ENCODE peak calls at places on chromosomes 4 and X, in four cellular contexts. O is suprapubic skin, W is GM12891, M is upper lobe of left lung. Q is an unnamed sample.

GRCh38 chr4:184361443-184361842 is 112.9 kb downstream of the IRF2 start:
- DNase-seq in O (no peak), W (no peak), M (no peak), Q (no peak)

GRCh38 chr4:38332699-38333098 is 331.3 kb upstream of the KLF3 start:
- DNase-seq in O (no peak), W (no peak), M (no peak), Q (no peak)

GRCh38 chr4:19309365-19309764 is 942.3 kb upstream of the SLIT2 start:
- DNase-seq in O (no peak), W (no peak), M (no peak), Q (no peak)

GRCh38 chr4:33850503-33850902 is 2393.8 kb downstream of the ARAP2 start:
- DNase-seq in O (no peak), W (no peak), M (no peak), Q (no peak)

GRCh38 chrX:77945910-77946309 is 23.5 kb downstream of the PGAM4 start:
- DNase-seq in O (no peak), W (no peak), M (no peak), Q (no peak)

GRCh38 chr4:148376151-148376550 is 66.1 kb downstream of the NR3C2 start:
- DNase-seq in O (no peak), W (no peak), M (peak), Q (no peak)

GRCh38 chr4:168516841-168517240 is 20.0 kb downstream of the PALLD start:
- DNase-seq in O (no peak), W (no peak), M (no peak), Q (no peak)

GRCh38 chr4:8928074-8928473 is 56.4 kb upstream of the HMX1 start:
- DNase-seq in O (no peak), W (no peak), M (no peak), Q (no peak)

GRCh38 chr4:76199664-76200211 is 13.9 kb downstream of the SCARB2 start:
- DNase-seq in O (no peak), W (no peak), M (no peak), Q (peak)

GRCh38 chrX:154002215-154002719 is 17.4 kb downstream of the IRAK1 start:
- DNase-seq in O (no peak), W (no peak), M (peak), Q (no peak)

GRCh38 chr4:26815686-26816085 is 45.0 kb upstream of the STIM2 start:
- DNase-seq in O (no peak), W (no peak), M (no peak), Q (no peak)

GRCh38 chr4:107210450-107211239 is 174.5 kb upstream of the DKK2 start:
- DNase-seq in O (no peak), W (no peak), M (no peak), Q (no peak)

GRCh38 chr4:93396274-93396673 is 432.3 kb upstream of the ATOH1 start:
- DNase-seq in O (no peak), W (no peak), M (no peak), Q (no peak)

GRCh38 chrX:21638311-21638710 is 19.8 kb downstream of the KLHL34 start:
- DNase-seq in O (no peak), W (no peak), M (no peak), Q (no peak)

GRCh38 chr4:27007507-27007906 is 146.9 kb downstream of the STIM2 start:
- DNase-seq in O (no peak), W (no peak), M (no peak), Q (no peak)

GRCh38 chrX:53882331-53882730 is 161.9 kb downstream of the PHF8 start:
- DNase-seq in O (no peak), W (no peak), M (no peak), Q (no peak)

GRCh38 chr4:8830056-8830455 is 41.6 kb downstream of the HMX1 start:
- DNase-seq in O (peak), W (no peak), M (peak), Q (no peak)

GRCh38 chrX:110168585-110168984 is 149.3 kb downstream of the AMMECR1 start:
- DNase-seq in O (no peak), W (no peak), M (no peak), Q (no peak)

GRCh38 chrX:54821310-54821709 is 13.8 kb downstream of the MAGED2 start:
- DNase-seq in O (no peak), W (no peak), M (no peak), Q (no peak)

GRCh38 chrX:8868070-8868795 is 67.0 kb upstream of the FAM9A start:
- DNase-seq in O (no peak), W (no peak), M (no peak), Q (no peak)

GRCh38 chr4:80619070-80619674 is 283.6 kb downstream of the CFAP299 start:
- DNase-seq in O (no peak), W (no peak), M (no peak), Q (no peak)

GRCh38 chr4:14149469-14150030 is 522.0 kb upstream of the BOD1L1 start:
- DNase-seq in O (no peak), W (no peak), M (no peak), Q (no peak)

GRCh38 chrX:48927125-48927524 is 8.3 kb upstream of the PIM2 start:
- DNase-seq in O (no peak), W (no peak), M (no peak), Q (no peak)

GRCh38 chr4:130636486-130636885 is 1540.5 kb downstream of the C4orf33 start:
- DNase-seq in O (no peak), W (no peak), M (no peak), Q (no peak)

GRCh38 chr4:2015008-2015407 is 6.2 kb upstream of the NELFA start:
- DNase-seq in O (no peak), W (no peak), M (no peak), Q (no peak)

GRCh38 chrX:20595928-20596550 is 329.3 kb upstream of the RPS6KA3 start:
- DNase-seq in O (no peak), W (no peak), M (no peak), Q (no peak)

GRCh38 chr4:92270908-92271307 is 32.9 kb upstream of the GRID2 start:
- DNase-seq in O (no peak), W (no peak), M (no peak), Q (no peak)

GRCh38 chrX:36963069-36963808 is 44.9 kb upstream of the FAM47C start:
- DNase-seq in O (no peak), W (no peak), M (no peak), Q (no peak)

GRCh38 chrX:147072747-147073146 is 258.2 kb upstream of the CXorf51A start:
- DNase-seq in O (no peak), W (no peak), M (no peak), Q (no peak)

GRCh38 chr4:123836919-123837605 is 440.5 kb downstream of the SPRY1 start:
- DNase-seq in O (no peak), W (no peak), M (no peak), Q (no peak)

GRCh38 chr4:44861756-44862155 is 135.4 kb upstream of the GNPDA2 start:
- DNase-seq in O (no peak), W (no peak), M (no peak), Q (no peak)

GRCh38 chr4:165234766-165235165 is 27.4 kb downstream of the KLHL2 start:
- DNase-seq in O (no peak), W (no peak), M (no peak), Q (no peak)

GRCh38 chr4:123417813-123418212 is 21.2 kb downstream of the SPRY1 start:
- DNase-seq in O (no peak), W (no peak), M (no peak), Q (no peak)

GRCh38 chrX:41381685-41382084 is 47.7 kb downstream of the DDX3X start:
- DNase-seq in O (peak), W (no peak), M (peak), Q (no peak)

GRCh38 chr4:177287298-177287697 is 22.4 kb upstream of the NEIL3 start:
- DNase-seq in O (no peak), W (no peak), M (no peak), Q (no peak)

GRCh38 chr4:164876680-164877324 is at the start of gene APELA:
- DNase-seq in O (no peak), W (no peak), M (no peak), Q (no peak)

GRCh38 chr4:65250916-65251315 is 419.4 kb downstream of the EPHA5 start:
- DNase-seq in O (no peak), W (no peak), M (no peak), Q (no peak)

DNA sequence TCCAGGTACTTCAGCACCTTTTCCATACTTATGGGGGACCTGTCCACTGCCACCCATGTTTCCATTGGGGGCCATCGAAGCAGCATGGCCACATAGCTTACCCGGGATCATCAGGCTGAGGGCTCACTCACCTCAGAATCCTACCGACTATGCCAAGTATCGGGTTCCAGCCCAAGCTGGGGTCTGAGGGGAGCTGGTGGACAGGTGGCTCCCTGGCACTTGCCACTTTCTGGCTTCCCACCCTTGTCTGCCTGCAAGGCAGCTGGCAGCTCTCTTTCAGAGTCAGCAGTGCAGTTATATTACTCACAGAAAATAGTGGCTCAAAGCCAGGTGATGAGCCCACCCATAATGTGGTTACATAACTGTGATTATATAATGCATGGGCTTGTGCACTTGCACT is 1153.8 kb downstream of the STIM2 start:
- DNase-seq in O (no peak), W (no peak), M (no peak), Q (no peak)
- TF ChIP-seq POLR2AphosphoS5 in O (no peak), W (no peak), M (no peak), Q (no peak)

GRCh38 chr4:139209470-139210063 is 32.5 kb upstream of the ELF2 start:
- DNase-seq in O (no peak), W (no peak), M (no peak), Q (no peak)

GRCh38 chr4:139219450-139220055 is 42.5 kb upstream of the ELF2 start:
- DNase-seq in O (no peak), W (no peak), M (no peak), Q (no peak)

GRCh38 chr4:139210486-139210885 is 33.5 kb upstream of the ELF2 start:
- DNase-seq in O (no peak), W (no peak), M (no peak), Q (no peak)

GRCh38 chr4:139208404-139208945 is 31.5 kb upstream of the ELF2 start:
- DNase-seq in O (no peak), W (no peak), M (peak), Q (no peak)

GRCh38 chr4:139214039-139214534 is 37.1 kb upstream of the ELF2 start:
- DNase-seq in O (no peak), W (peak), M (peak), Q (no peak)
- TF ChIP-seq POLR2A in O (no peak), W (no peak), M (no peak), Q (no peak)

GRCh38 chr4:145731026-145731425 is 51.1 kb downstream of the C4orf51 start:
- DNase-seq in O (no peak), W (no peak), M (peak), Q (no peak)
- TF ChIP-seq POLR2AphosphoS5 in O (no peak), W (no peak), M (no peak), Q (no peak)

DNA sequence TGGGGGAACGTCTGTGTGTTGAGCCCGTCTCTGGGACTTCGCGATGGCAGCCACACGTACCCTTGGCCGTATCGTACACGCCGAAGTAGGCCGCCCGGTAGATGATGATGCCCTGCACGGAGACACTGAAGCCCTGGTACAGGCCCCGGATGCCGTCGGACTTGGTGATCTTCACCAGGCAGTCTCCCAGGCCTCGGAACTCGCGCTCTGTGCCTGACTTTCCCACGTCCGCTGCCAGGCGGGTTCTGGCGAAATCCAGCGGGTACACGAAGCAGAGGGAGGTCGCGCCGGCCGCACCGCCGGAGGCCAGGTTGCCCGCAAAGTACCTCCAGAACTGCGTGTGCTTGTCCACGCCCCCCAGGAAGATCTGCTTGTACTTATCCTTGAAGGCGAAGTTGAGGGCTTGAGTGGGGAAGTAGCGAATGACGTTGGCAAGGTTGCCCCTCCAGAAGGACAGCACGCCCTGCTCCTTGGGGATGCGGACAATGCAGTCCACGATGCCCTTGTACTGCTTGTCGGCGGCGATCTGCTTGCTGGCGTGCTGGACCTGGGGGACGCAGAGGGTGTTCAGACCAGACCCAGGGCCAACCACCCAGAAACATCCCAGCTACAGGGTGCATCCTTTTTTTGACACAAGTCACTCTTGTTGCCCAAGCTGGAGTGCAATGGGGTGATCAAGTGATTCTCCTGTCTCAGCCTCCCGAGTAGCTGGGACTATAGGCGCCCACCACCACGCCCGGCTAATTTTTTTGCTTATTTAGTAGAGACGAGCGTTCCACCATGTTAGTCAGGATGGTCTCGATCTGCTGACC is 2.5 kb downstream of the SLC25A6 start:
- DNase-seq in O (peak), W (no peak), M (peak), Q (no peak)
- TF ChIP-seq POLR2A in O (no peak), W (no peak), M (no peak), Q (no peak)

GRCh38 chr4:56387023-56388001 is at the start of gene AASDH:
- DNase-seq in O (peak), W (peak), M (peak), Q (peak)
- TF ChIP-seq POLR2AphosphoS5 in O (peak), W (peak), M (peak), Q (peak)

DNA sequence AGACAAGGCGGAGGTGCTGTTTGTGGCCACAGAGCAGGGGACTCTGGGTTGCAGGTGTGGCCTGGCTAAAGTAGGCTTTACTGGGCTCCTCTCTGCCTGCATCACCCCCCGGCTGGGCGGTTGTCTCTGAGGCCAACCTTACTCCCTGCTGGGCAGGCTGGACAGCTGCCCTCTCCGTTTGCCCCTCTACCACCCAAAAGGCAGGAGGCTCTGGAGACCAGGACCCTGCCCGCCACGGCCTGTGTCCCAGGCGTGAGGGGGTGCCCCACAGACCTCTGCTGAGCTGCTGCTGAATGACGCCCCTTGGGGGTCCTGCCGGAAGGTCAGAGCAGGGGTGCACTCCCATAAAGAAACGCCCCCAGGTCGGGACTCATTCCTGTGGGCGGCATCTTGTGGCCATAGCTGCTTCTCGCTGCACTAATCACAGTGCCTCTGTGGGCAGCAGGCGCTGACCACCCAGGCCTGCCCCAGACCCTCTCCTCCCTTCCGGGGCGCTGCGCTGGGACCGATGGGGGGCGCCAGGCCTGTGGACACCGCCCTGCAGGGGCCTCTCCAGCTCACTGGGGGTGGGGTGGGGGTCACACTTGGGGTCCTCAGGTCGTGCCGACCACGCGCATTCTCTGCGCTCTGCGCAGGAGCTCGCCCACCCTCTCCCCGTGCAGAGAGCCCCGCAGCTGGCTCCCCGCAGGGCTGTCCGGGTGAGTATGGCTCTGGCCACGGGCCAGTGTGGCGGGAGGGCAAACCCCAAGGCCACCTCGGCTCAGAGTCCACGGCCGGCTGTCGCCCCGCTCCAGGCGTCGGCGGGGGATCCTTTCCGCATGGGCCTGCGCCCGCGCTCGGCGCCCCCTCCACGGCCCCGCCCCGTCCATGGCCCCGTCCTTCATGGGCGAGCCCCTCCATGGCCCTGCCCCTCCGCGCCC is 920 bp downstream of the HTT-AS start:
- DNase-seq in O (peak), W (no peak), M (no peak), Q (no peak)
- TF ChIP-seq POLR2A in O (no peak), W (no peak), M (peak), Q (no peak)

DNA sequence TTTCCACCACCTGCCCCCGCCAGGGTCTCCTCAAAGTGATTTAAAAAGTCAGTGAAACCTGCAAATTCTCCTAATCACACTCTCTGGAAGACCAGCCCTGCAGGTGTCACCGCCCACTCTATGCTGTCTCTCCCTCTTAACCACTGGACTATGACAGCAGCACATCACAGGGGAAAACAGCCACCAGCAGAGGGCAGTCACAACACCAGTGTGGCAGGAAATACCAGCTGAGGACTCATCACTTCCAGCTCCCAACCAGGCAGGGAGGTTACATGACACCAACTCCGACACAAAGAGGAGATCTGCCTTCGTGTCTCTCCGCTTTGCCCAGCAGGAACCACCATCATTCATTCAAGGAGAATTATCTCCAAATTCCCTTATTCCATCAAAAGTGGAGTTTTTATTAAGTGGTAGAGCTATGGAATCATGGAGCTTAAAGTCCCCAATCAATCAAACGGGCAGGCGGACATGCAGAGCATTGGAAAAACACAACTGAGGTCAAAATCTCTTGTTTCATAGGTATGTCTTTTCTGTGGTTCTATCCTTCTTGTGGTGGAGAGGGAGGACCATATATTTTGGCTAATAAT is 91.3 kb downstream of the NSUN7 start:
- DNase-seq in O (peak), W (no peak), M (peak), Q (no peak)
- TF ChIP-seq POLR2AphosphoS5 in O (no peak), W (no peak), M (peak), Q (no peak)

Q was measured in esophagus muscularis mucosa.